ENCODE peak calls at places on chromosomes 12 and 14, in seven cellular contexts. One of them, this sample, is unnamed.

GRCh38 chr12:114403044-114403689 is 2.8 kb downstream of the TBX5 start:
- DNase-seq in activated T-cell treated with anti-CD3 and anti-CD28 coated beads, Interleukin-2, amount 50 U/mL, for 72 hours: no peak
- DNase-seq in NCI-H1694: no peak
- DNase-seq in GM06990: no peak
- DNase-seq in epithelial cell of esophagus: no peak
- DNase-seq in foreskin fibroblast: peak
- DNase-seq in sciatic nerve: no peak
- DNase-seq in this sample: peak

GRCh38 chr12:6828671-6829531 is 694 bp downstream of the P3H3 start:
- DNase-seq in sciatic nerve: no peak
- DNase-seq in foreskin fibroblast: peak
- DNase-seq in epithelial cell of esophagus: peak
- DNase-seq in GM06990: no peak
- DNase-seq in NCI-H1694: no peak
- DNase-seq in activated T-cell treated with anti-CD3 and anti-CD28 coated beads, Interleukin-2, amount 50 U/mL, for 72 hours: peak
- DNase-seq in this sample: peak

GRCh38 chr14:77799863-77800730 is at the start of gene ADCK1:
- DNase-seq in sciatic nerve: peak
- DNase-seq in activated T-cell treated with anti-CD3 and anti-CD28 coated beads, Interleukin-2, amount 50 U/mL, for 72 hours: peak
- DNase-seq in epithelial cell of esophagus: peak
- DNase-seq in NCI-H1694: peak
- DNase-seq in GM06990: peak
- DNase-seq in foreskin fibroblast: peak
- DNase-seq in this sample: peak

GRCh38 chr12:104738371-104738710 is 219.7 kb downstream of the SLC41A2 start:
- DNase-seq in sciatic nerve: no peak
- DNase-seq in NCI-H1694: no peak
- DNase-seq in epithelial cell of esophagus: peak
- DNase-seq in GM06990: no peak
- DNase-seq in activated T-cell treated with anti-CD3 and anti-CD28 coated beads, Interleukin-2, amount 50 U/mL, for 72 hours: no peak
- DNase-seq in foreskin fibroblast: no peak
- DNase-seq in this sample: no peak

GRCh38 chr12:55925870-55926737 is 1.6 kb downstream of the PYM1 start:
- DNase-seq in NCI-H1694: no peak
- DNase-seq in sciatic nerve: no peak
- DNase-seq in epithelial cell of esophagus: no peak
- DNase-seq in GM06990: no peak
- DNase-seq in foreskin fibroblast: peak
- DNase-seq in activated T-cell treated with anti-CD3 and anti-CD28 coated beads, Interleukin-2, amount 50 U/mL, for 72 hours: no peak
- DNase-seq in this sample: no peak

GRCh38 chr12:130186631-130187269 is 24.5 kb downstream of the FZD10 start:
- DNase-seq in epithelial cell of esophagus: peak
- DNase-seq in GM06990: no peak
- DNase-seq in foreskin fibroblast: no peak
- DNase-seq in sciatic nerve: no peak
- DNase-seq in activated T-cell treated with anti-CD3 and anti-CD28 coated beads, Interleukin-2, amount 50 U/mL, for 72 hours: no peak
- DNase-seq in NCI-H1694: no peak
- DNase-seq in this sample: no peak

GRCh38 chr14:81516941-81517797 is 16.5 kb downstream of the SEL1L start:
- DNase-seq in NCI-H1694: no peak
- DNase-seq in foreskin fibroblast: peak
- DNase-seq in epithelial cell of esophagus: no peak
- DNase-seq in GM06990: no peak
- DNase-seq in sciatic nerve: no peak
- DNase-seq in activated T-cell treated with anti-CD3 and anti-CD28 coated beads, Interleukin-2, amount 50 U/mL, for 72 hours: no peak
- DNase-seq in this sample: peak

GRCh38 chr12:18345021-18345735 is 83.9 kb downstream of the PIK3C2G start:
- DNase-seq in activated T-cell treated with anti-CD3 and anti-CD28 coated beads, Interleukin-2, amount 50 U/mL, for 72 hours: no peak
- DNase-seq in epithelial cell of esophagus: no peak
- DNase-seq in NCI-H1694: no peak
- DNase-seq in sciatic nerve: no peak
- DNase-seq in GM06990: no peak
- DNase-seq in foreskin fibroblast: peak
- DNase-seq in this sample: no peak

GRCh38 chr14:68282479-68283377 is 463.1 kb downstream of the RAD51B start:
- DNase-seq in activated T-cell treated with anti-CD3 and anti-CD28 coated beads, Interleukin-2, amount 50 U/mL, for 72 hours: peak
- DNase-seq in epithelial cell of esophagus: no peak
- DNase-seq in GM06990: peak
- DNase-seq in sciatic nerve: no peak
- DNase-seq in foreskin fibroblast: no peak
- DNase-seq in NCI-H1694: no peak
- DNase-seq in this sample: no peak

GRCh38 chr14:104036250-104036649 is 49.2 kb upstream of the ASPG start:
- DNase-seq in epithelial cell of esophagus: no peak
- DNase-seq in sciatic nerve: no peak
- DNase-seq in GM06990: no peak
- DNase-seq in activated T-cell treated with anti-CD3 and anti-CD28 coated beads, Interleukin-2, amount 50 U/mL, for 72 hours: no peak
- DNase-seq in NCI-H1694: no peak
- DNase-seq in foreskin fibroblast: no peak
- DNase-seq in this sample: no peak

GRCh38 chr12:19437996-19438395 is 1.3 kb upstream of the AEBP2 start:
- DNase-seq in sciatic nerve: no peak
- DNase-seq in foreskin fibroblast: peak
- DNase-seq in activated T-cell treated with anti-CD3 and anti-CD28 coated beads, Interleukin-2, amount 50 U/mL, for 72 hours: no peak
- DNase-seq in NCI-H1694: no peak
- DNase-seq in epithelial cell of esophagus: peak
- DNase-seq in GM06990: no peak
- DNase-seq in this sample: no peak

GRCh38 chr14:67285876-67286452 is 44.7 kb downstream of the PALS1 start:
- DNase-seq in foreskin fibroblast: peak
- DNase-seq in activated T-cell treated with anti-CD3 and anti-CD28 coated beads, Interleukin-2, amount 50 U/mL, for 72 hours: no peak
- DNase-seq in epithelial cell of esophagus: peak
- DNase-seq in sciatic nerve: no peak
- DNase-seq in GM06990: no peak
- DNase-seq in NCI-H1694: peak
- DNase-seq in this sample: no peak

GRCh38 chr14:77027538-77028383 is 747 bp downstream of the IRF2BPL start:
- DNase-seq in GM06990: peak
- DNase-seq in sciatic nerve: peak
- DNase-seq in NCI-H1694: peak
- DNase-seq in activated T-cell treated with anti-CD3 and anti-CD28 coated beads, Interleukin-2, amount 50 U/mL, for 72 hours: peak
- DNase-seq in epithelial cell of esophagus: peak
- DNase-seq in foreskin fibroblast: peak
- DNase-seq in this sample: peak

GRCh38 chr12:57716305-57716704 is 22.2 kb downstream of the AGAP2 start:
- DNase-seq in NCI-H1694: no peak
- DNase-seq in sciatic nerve: no peak
- DNase-seq in activated T-cell treated with anti-CD3 and anti-CD28 coated beads, Interleukin-2, amount 50 U/mL, for 72 hours: no peak
- DNase-seq in foreskin fibroblast: no peak
- DNase-seq in GM06990: no peak
- DNase-seq in epithelial cell of esophagus: no peak
- DNase-seq in this sample: no peak

GRCh38 chr14:39230416-39230815 is 3.3 kb upstream of the MIA2 start:
- DNase-seq in sciatic nerve: no peak
- DNase-seq in foreskin fibroblast: peak
- DNase-seq in activated T-cell treated with anti-CD3 and anti-CD28 coated beads, Interleukin-2, amount 50 U/mL, for 72 hours: peak
- DNase-seq in NCI-H1694: no peak
- DNase-seq in epithelial cell of esophagus: peak
- DNase-seq in GM06990: no peak
- DNase-seq in this sample: no peak

GRCh38 chr14:62943202-62943601 is 102.1 kb downstream of the KCNH5 start:
- DNase-seq in NCI-H1694: no peak
- DNase-seq in foreskin fibroblast: peak
- DNase-seq in sciatic nerve: no peak
- DNase-seq in activated T-cell treated with anti-CD3 and anti-CD28 coated beads, Interleukin-2, amount 50 U/mL, for 72 hours: no peak
- DNase-seq in epithelial cell of esophagus: peak
- DNase-seq in GM06990: no peak
- DNase-seq in this sample: no peak

GRCh38 chr14:104277416-104278213 is 139.2 kb downstream of the KIF26A start:
- DNase-seq in epithelial cell of esophagus: no peak
- DNase-seq in NCI-H1694: no peak
- DNase-seq in GM06990: no peak
- DNase-seq in sciatic nerve: peak
- DNase-seq in foreskin fibroblast: no peak
- DNase-seq in activated T-cell treated with anti-CD3 and anti-CD28 coated beads, Interleukin-2, amount 50 U/mL, for 72 hours: no peak
- DNase-seq in this sample: no peak

GRCh38 chr14:32366995-32367394 is 37.9 kb downstream of the AKAP6 start:
- DNase-seq in sciatic nerve: no peak
- DNase-seq in activated T-cell treated with anti-CD3 and anti-CD28 coated beads, Interleukin-2, amount 50 U/mL, for 72 hours: no peak
- DNase-seq in GM06990: no peak
- DNase-seq in epithelial cell of esophagus: no peak
- DNase-seq in foreskin fibroblast: no peak
- DNase-seq in NCI-H1694: no peak
- DNase-seq in this sample: no peak

GRCh38 chr12:107066686-107067085 is 26.7 kb downstream of the CRY1 start:
- DNase-seq in activated T-cell treated with anti-CD3 and anti-CD28 coated beads, Interleukin-2, amount 50 U/mL, for 72 hours: no peak
- DNase-seq in NCI-H1694: no peak
- DNase-seq in GM06990: no peak
- DNase-seq in foreskin fibroblast: no peak
- DNase-seq in epithelial cell of esophagus: no peak
- DNase-seq in sciatic nerve: no peak
- DNase-seq in this sample: no peak

GRCh38 chr12:116406529-116406928 is 129.0 kb upstream of the MED13L start:
- DNase-seq in GM06990: peak
- DNase-seq in foreskin fibroblast: peak
- DNase-seq in epithelial cell of esophagus: peak
- DNase-seq in activated T-cell treated with anti-CD3 and anti-CD28 coated beads, Interleukin-2, amount 50 U/mL, for 72 hours: no peak
- DNase-seq in NCI-H1694: peak
- DNase-seq in sciatic nerve: peak
- DNase-seq in this sample: peak

GRCh38 chr12:108386704-108387360 is 47.7 kb upstream of the CMKLR1 start:
- DNase-seq in foreskin fibroblast: no peak
- DNase-seq in GM06990: no peak
- DNase-seq in NCI-H1694: no peak
- DNase-seq in sciatic nerve: no peak
- DNase-seq in activated T-cell treated with anti-CD3 and anti-CD28 coated beads, Interleukin-2, amount 50 U/mL, for 72 hours: no peak
- DNase-seq in epithelial cell of esophagus: no peak
- DNase-seq in this sample: no peak

GRCh38 chr14:81298122-81298521 is 77.4 kb upstream of the GTF2A1 start:
- DNase-seq in activated T-cell treated with anti-CD3 and anti-CD28 coated beads, Interleukin-2, amount 50 U/mL, for 72 hours: no peak
- DNase-seq in GM06990: no peak
- DNase-seq in foreskin fibroblast: no peak
- DNase-seq in epithelial cell of esophagus: no peak
- DNase-seq in sciatic nerve: no peak
- DNase-seq in NCI-H1694: no peak
- DNase-seq in this sample: no peak

GRCh38 chr12:53378705-53379388 is 1.1 kb upstream of the SP1 start:
- DNase-seq in foreskin fibroblast: no peak
- DNase-seq in GM06990: no peak
- DNase-seq in NCI-H1694: no peak
- DNase-seq in sciatic nerve: no peak
- DNase-seq in epithelial cell of esophagus: no peak
- DNase-seq in activated T-cell treated with anti-CD3 and anti-CD28 coated beads, Interleukin-2, amount 50 U/mL, for 72 hours: no peak
- DNase-seq in this sample: no peak

GRCh38 chr12:1517007-1517406 is 77.4 kb downstream of the FBXL14 start:
- DNase-seq in activated T-cell treated with anti-CD3 and anti-CD28 coated beads, Interleukin-2, amount 50 U/mL, for 72 hours: peak
- DNase-seq in NCI-H1694: no peak
- DNase-seq in GM06990: no peak
- DNase-seq in foreskin fibroblast: peak
- DNase-seq in sciatic nerve: no peak
- DNase-seq in epithelial cell of esophagus: peak
- DNase-seq in this sample: no peak

GRCh38 chr12:89464974-89465592 is 59.5 kb downstream of the GALNT4 start:
- DNase-seq in foreskin fibroblast: peak
- DNase-seq in sciatic nerve: no peak
- DNase-seq in GM06990: no peak
- DNase-seq in NCI-H1694: no peak
- DNase-seq in activated T-cell treated with anti-CD3 and anti-CD28 coated beads, Interleukin-2, amount 50 U/mL, for 72 hours: no peak
- DNase-seq in epithelial cell of esophagus: peak
- DNase-seq in this sample: no peak

GRCh38 chr14:78902010-78902623 is 731.9 kb downstream of the NRXN3 start:
- DNase-seq in activated T-cell treated with anti-CD3 and anti-CD28 coated beads, Interleukin-2, amount 50 U/mL, for 72 hours: peak
- DNase-seq in sciatic nerve: no peak
- DNase-seq in GM06990: no peak
- DNase-seq in NCI-H1694: peak
- DNase-seq in foreskin fibroblast: peak
- DNase-seq in epithelial cell of esophagus: peak
- DNase-seq in this sample: peak

GRCh38 chr12:95185096-95185495 is 32.2 kb downstream of the FGD6 start:
- DNase-seq in NCI-H1694: no peak
- DNase-seq in sciatic nerve: no peak
- DNase-seq in epithelial cell of esophagus: no peak
- DNase-seq in GM06990: no peak
- DNase-seq in activated T-cell treated with anti-CD3 and anti-CD28 coated beads, Interleukin-2, amount 50 U/mL, for 72 hours: no peak
- DNase-seq in foreskin fibroblast: no peak
- DNase-seq in this sample: no peak

GRCh38 chr12:82660541-82661325 is 26.0 kb upstream of the TMTC2 start:
- DNase-seq in activated T-cell treated with anti-CD3 and anti-CD28 coated beads, Interleukin-2, amount 50 U/mL, for 72 hours: no peak
- DNase-seq in sciatic nerve: no peak
- DNase-seq in epithelial cell of esophagus: no peak
- DNase-seq in foreskin fibroblast: peak
- DNase-seq in GM06990: no peak
- DNase-seq in NCI-H1694: no peak
- DNase-seq in this sample: no peak

GRCh38 chr12:51938744-51939143 is 12.8 kb upstream of the ACVR1B start:
- DNase-seq in GM06990: no peak
- DNase-seq in activated T-cell treated with anti-CD3 and anti-CD28 coated beads, Interleukin-2, amount 50 U/mL, for 72 hours: no peak
- DNase-seq in sciatic nerve: no peak
- DNase-seq in foreskin fibroblast: no peak
- DNase-seq in NCI-H1694: no peak
- DNase-seq in epithelial cell of esophagus: peak
- DNase-seq in this sample: no peak

GRCh38 chr12:126189856-126190255 is 1124.6 kb downstream of the AACS start:
- DNase-seq in sciatic nerve: no peak
- DNase-seq in activated T-cell treated with anti-CD3 and anti-CD28 coated beads, Interleukin-2, amount 50 U/mL, for 72 hours: no peak
- DNase-seq in epithelial cell of esophagus: no peak
- DNase-seq in foreskin fibroblast: no peak
- DNase-seq in NCI-H1694: no peak
- DNase-seq in GM06990: no peak
- DNase-seq in this sample: no peak

GRCh38 chr12:33044447-33044846 is 147.9 kb upstream of the PKP2 start:
- DNase-seq in epithelial cell of esophagus: peak
- DNase-seq in activated T-cell treated with anti-CD3 and anti-CD28 coated beads, Interleukin-2, amount 50 U/mL, for 72 hours: no peak
- DNase-seq in sciatic nerve: no peak
- DNase-seq in GM06990: no peak
- DNase-seq in NCI-H1694: no peak
- DNase-seq in foreskin fibroblast: no peak
- DNase-seq in this sample: no peak

GRCh38 chr12:2693204-2693860 is 101.4 kb upstream of the FKBP4 start:
- DNase-seq in epithelial cell of esophagus: no peak
- DNase-seq in foreskin fibroblast: no peak
- DNase-seq in sciatic nerve: no peak
- DNase-seq in NCI-H1694: no peak
- DNase-seq in GM06990: no peak
- DNase-seq in activated T-cell treated with anti-CD3 and anti-CD28 coated beads, Interleukin-2, amount 50 U/mL, for 72 hours: no peak
- DNase-seq in this sample: peak

GRCh38 chr12:47280543-47281330 is 201.0 kb upstream of the AMIGO2 start:
- DNase-seq in NCI-H1694: no peak
- DNase-seq in foreskin fibroblast: no peak
- DNase-seq in GM06990: no peak
- DNase-seq in sciatic nerve: no peak
- DNase-seq in epithelial cell of esophagus: no peak
- DNase-seq in activated T-cell treated with anti-CD3 and anti-CD28 coated beads, Interleukin-2, amount 50 U/mL, for 72 hours: no peak
- DNase-seq in this sample: no peak

GRCh38 chr12:52521175-52521574 is 981 bp upstream of the KRT5 start:
- DNase-seq in sciatic nerve: peak
- DNase-seq in foreskin fibroblast: no peak
- DNase-seq in NCI-H1694: no peak
- DNase-seq in activated T-cell treated with anti-CD3 and anti-CD28 coated beads, Interleukin-2, amount 50 U/mL, for 72 hours: no peak
- DNase-seq in epithelial cell of esophagus: peak
- DNase-seq in GM06990: no peak
- DNase-seq in this sample: no peak

GRCh38 chr14:99040711-99041110 is 231.3 kb downstream of the BCL11B start:
- DNase-seq in NCI-H1694: no peak
- DNase-seq in sciatic nerve: no peak
- DNase-seq in GM06990: no peak
- DNase-seq in foreskin fibroblast: no peak
- DNase-seq in activated T-cell treated with anti-CD3 and anti-CD28 coated beads, Interleukin-2, amount 50 U/mL, for 72 hours: no peak
- DNase-seq in epithelial cell of esophagus: no peak
- DNase-seq in this sample: no peak

GRCh38 chr12:3172124-3173007 is 95.2 kb downstream of the TSPAN9 start:
- DNase-seq in sciatic nerve: no peak
- DNase-seq in activated T-cell treated with anti-CD3 and anti-CD28 coated beads, Interleukin-2, amount 50 U/mL, for 72 hours: no peak
- DNase-seq in GM06990: no peak
- DNase-seq in foreskin fibroblast: no peak
- DNase-seq in NCI-H1694: no peak
- DNase-seq in epithelial cell of esophagus: no peak
- DNase-seq in this sample: no peak

GRCh38 chr12:109054520-109054919 is 2.1 kb downstream of the USP30 start:
- DNase-seq in activated T-cell treated with anti-CD3 and anti-CD28 coated beads, Interleukin-2, amount 50 U/mL, for 72 hours: no peak
- DNase-seq in foreskin fibroblast: no peak
- DNase-seq in NCI-H1694: no peak
- DNase-seq in epithelial cell of esophagus: no peak
- DNase-seq in GM06990: no peak
- DNase-seq in sciatic nerve: no peak
- DNase-seq in this sample: no peak